ENCODE peak calls at places on chromosome 9, in seven cellular contexts. One of them, this sample, is unnamed.

GRCh38 chr9:89996106-89996505 is 391.3 kb downstream of the GADD45G start:
- DNase-seq in RWPE2: no peak
- DNase-seq in globus pallidus: no peak
- DNase-seq in activated T-helper 9 cell treated with anti-CD3 and anti-CD28 coated beads, Interleukin-2, amount 50 U/mL, for 16 hours: no peak
- DNase-seq in GM19239: no peak
- DNase-seq in stimulated activated naive B cell treated with anti-CD40 and anti-IgM and Interleukin-4, amounts not matched to agents 10 μg/mL and 1 μg/mL and 100 μg/mL, for 72 hours: no peak
- DNase-seq in activated naive CD4-positive, alpha-beta T cell treated with anti-CD3 and anti-CD28 coated beads, Interleukin-2, amount 50 U/mL, for 72 hours: no peak
- DNase-seq in this sample: no peak

GRCh38 chr9:61669352-61669751 is 479.5 kb downstream of the SPATA31A7 start:
- DNase-seq in RWPE2: no peak
- DNase-seq in globus pallidus: no peak
- DNase-seq in activated T-helper 9 cell treated with anti-CD3 and anti-CD28 coated beads, Interleukin-2, amount 50 U/mL, for 16 hours: no peak
- DNase-seq in GM19239: no peak
- DNase-seq in stimulated activated naive B cell treated with anti-CD40 and anti-IgM and Interleukin-4, amounts not matched to agents 10 μg/mL and 1 μg/mL and 100 μg/mL, for 72 hours: no peak
- DNase-seq in activated naive CD4-positive, alpha-beta T cell treated with anti-CD3 and anti-CD28 coated beads, Interleukin-2, amount 50 U/mL, for 72 hours: no peak
- DNase-seq in this sample: no peak

GRCh38 chr9:94108584-94108983 is 24.3 kb downstream of the PTPDC1 start:
- DNase-seq in RWPE2: no peak
- DNase-seq in globus pallidus: peak
- DNase-seq in activated T-helper 9 cell treated with anti-CD3 and anti-CD28 coated beads, Interleukin-2, amount 50 U/mL, for 16 hours: no peak
- DNase-seq in GM19239: no peak
- DNase-seq in stimulated activated naive B cell treated with anti-CD40 and anti-IgM and Interleukin-4, amounts not matched to agents 10 μg/mL and 1 μg/mL and 100 μg/mL, for 72 hours: no peak
- DNase-seq in activated naive CD4-positive, alpha-beta T cell treated with anti-CD3 and anti-CD28 coated beads, Interleukin-2, amount 50 U/mL, for 72 hours: no peak
- DNase-seq in this sample: no peak

GRCh38 chr9:13351768-13352386 is 72.4 kb upstream of the MPDZ start:
- DNase-seq in RWPE2: no peak
- DNase-seq in globus pallidus: peak
- DNase-seq in activated T-helper 9 cell treated with anti-CD3 and anti-CD28 coated beads, Interleukin-2, amount 50 U/mL, for 16 hours: no peak
- DNase-seq in GM19239: no peak
- DNase-seq in stimulated activated naive B cell treated with anti-CD40 and anti-IgM and Interleukin-4, amounts not matched to agents 10 μg/mL and 1 μg/mL and 100 μg/mL, for 72 hours: no peak
- DNase-seq in activated naive CD4-positive, alpha-beta T cell treated with anti-CD3 and anti-CD28 coated beads, Interleukin-2, amount 50 U/mL, for 72 hours: no peak
- DNase-seq in this sample: peak

GRCh38 chr9:135332979-135333748 is 146.4 kb upstream of the PPP1R26 start:
- DNase-seq in RWPE2: peak
- DNase-seq in globus pallidus: no peak
- DNase-seq in activated T-helper 9 cell treated with anti-CD3 and anti-CD28 coated beads, Interleukin-2, amount 50 U/mL, for 16 hours: no peak
- DNase-seq in GM19239: no peak
- DNase-seq in stimulated activated naive B cell treated with anti-CD40 and anti-IgM and Interleukin-4, amounts not matched to agents 10 μg/mL and 1 μg/mL and 100 μg/mL, for 72 hours: no peak
- DNase-seq in activated naive CD4-positive, alpha-beta T cell treated with anti-CD3 and anti-CD28 coated beads, Interleukin-2, amount 50 U/mL, for 72 hours: no peak
- DNase-seq in this sample: no peak

GRCh38 chr9:2158111-2158610 is 143.0 kb downstream of the SMARCA2 start:
- DNase-seq in RWPE2: no peak
- DNase-seq in globus pallidus: peak
- DNase-seq in activated T-helper 9 cell treated with anti-CD3 and anti-CD28 coated beads, Interleukin-2, amount 50 U/mL, for 16 hours: peak
- DNase-seq in GM19239: no peak
- DNase-seq in stimulated activated naive B cell treated with anti-CD40 and anti-IgM and Interleukin-4, amounts not matched to agents 10 μg/mL and 1 μg/mL and 100 μg/mL, for 72 hours: peak
- DNase-seq in activated naive CD4-positive, alpha-beta T cell treated with anti-CD3 and anti-CD28 coated beads, Interleukin-2, amount 50 U/mL, for 72 hours: peak
- DNase-seq in this sample: peak

GRCh38 chr9:128499920-128500319 is 4.6 kb upstream of the GLE1 start:
- DNase-seq in RWPE2: no peak
- DNase-seq in globus pallidus: no peak
- DNase-seq in activated T-helper 9 cell treated with anti-CD3 and anti-CD28 coated beads, Interleukin-2, amount 50 U/mL, for 16 hours: no peak
- DNase-seq in GM19239: no peak
- DNase-seq in stimulated activated naive B cell treated with anti-CD40 and anti-IgM and Interleukin-4, amounts not matched to agents 10 μg/mL and 1 μg/mL and 100 μg/mL, for 72 hours: no peak
- DNase-seq in activated naive CD4-positive, alpha-beta T cell treated with anti-CD3 and anti-CD28 coated beads, Interleukin-2, amount 50 U/mL, for 72 hours: no peak
- DNase-seq in this sample: no peak

GRCh38 chr9:126232461-126232860 is 94.2 kb upstream of the MVB12B start:
- DNase-seq in RWPE2: no peak
- DNase-seq in globus pallidus: no peak
- DNase-seq in activated T-helper 9 cell treated with anti-CD3 and anti-CD28 coated beads, Interleukin-2, amount 50 U/mL, for 16 hours: no peak
- DNase-seq in GM19239: no peak
- DNase-seq in stimulated activated naive B cell treated with anti-CD40 and anti-IgM and Interleukin-4, amounts not matched to agents 10 μg/mL and 1 μg/mL and 100 μg/mL, for 72 hours: no peak
- DNase-seq in activated naive CD4-positive, alpha-beta T cell treated with anti-CD3 and anti-CD28 coated beads, Interleukin-2, amount 50 U/mL, for 72 hours: no peak
- DNase-seq in this sample: no peak

GRCh38 chr9:9560382-9561035 is 1052.3 kb downstream of the PTPRD start:
- DNase-seq in RWPE2: no peak
- DNase-seq in globus pallidus: no peak
- DNase-seq in activated T-helper 9 cell treated with anti-CD3 and anti-CD28 coated beads, Interleukin-2, amount 50 U/mL, for 16 hours: no peak
- DNase-seq in GM19239: no peak
- DNase-seq in stimulated activated naive B cell treated with anti-CD40 and anti-IgM and Interleukin-4, amounts not matched to agents 10 μg/mL and 1 μg/mL and 100 μg/mL, for 72 hours: no peak
- DNase-seq in activated naive CD4-positive, alpha-beta T cell treated with anti-CD3 and anti-CD28 coated beads, Interleukin-2, amount 50 U/mL, for 72 hours: no peak
- DNase-seq in this sample: no peak

GRCh38 chr9:108860354-108860753 is 1.7 kb upstream of the ACTL7A start:
- DNase-seq in RWPE2: no peak
- DNase-seq in globus pallidus: no peak
- DNase-seq in activated T-helper 9 cell treated with anti-CD3 and anti-CD28 coated beads, Interleukin-2, amount 50 U/mL, for 16 hours: no peak
- DNase-seq in GM19239: no peak
- DNase-seq in stimulated activated naive B cell treated with anti-CD40 and anti-IgM and Interleukin-4, amounts not matched to agents 10 μg/mL and 1 μg/mL and 100 μg/mL, for 72 hours: no peak
- DNase-seq in activated naive CD4-positive, alpha-beta T cell treated with anti-CD3 and anti-CD28 coated beads, Interleukin-2, amount 50 U/mL, for 72 hours: no peak
- DNase-seq in this sample: no peak

GRCh38 chr9:98168952-98169488 is 23.4 kb downstream of the CORO2A start:
- DNase-seq in RWPE2: no peak
- DNase-seq in globus pallidus: no peak
- DNase-seq in activated T-helper 9 cell treated with anti-CD3 and anti-CD28 coated beads, Interleukin-2, amount 50 U/mL, for 16 hours: peak
- DNase-seq in GM19239: peak
- DNase-seq in stimulated activated naive B cell treated with anti-CD40 and anti-IgM and Interleukin-4, amounts not matched to agents 10 μg/mL and 1 μg/mL and 100 μg/mL, for 72 hours: no peak
- DNase-seq in activated naive CD4-positive, alpha-beta T cell treated with anti-CD3 and anti-CD28 coated beads, Interleukin-2, amount 50 U/mL, for 72 hours: no peak
- DNase-seq in this sample: no peak

GRCh38 chr9:121309171-121309570 is 41.2 kb downstream of the GSN start:
- DNase-seq in RWPE2: peak
- DNase-seq in globus pallidus: no peak
- DNase-seq in activated T-helper 9 cell treated with anti-CD3 and anti-CD28 coated beads, Interleukin-2, amount 50 U/mL, for 16 hours: no peak
- DNase-seq in GM19239: no peak
- DNase-seq in stimulated activated naive B cell treated with anti-CD40 and anti-IgM and Interleukin-4, amounts not matched to agents 10 μg/mL and 1 μg/mL and 100 μg/mL, for 72 hours: no peak
- DNase-seq in activated naive CD4-positive, alpha-beta T cell treated with anti-CD3 and anti-CD28 coated beads, Interleukin-2, amount 50 U/mL, for 72 hours: no peak
- DNase-seq in this sample: no peak

GRCh38 chr9:19618816-19619215 is 170.0 kb downstream of the SLC24A2 start:
- DNase-seq in RWPE2: no peak
- DNase-seq in globus pallidus: peak
- DNase-seq in activated T-helper 9 cell treated with anti-CD3 and anti-CD28 coated beads, Interleukin-2, amount 50 U/mL, for 16 hours: no peak
- DNase-seq in GM19239: no peak
- DNase-seq in stimulated activated naive B cell treated with anti-CD40 and anti-IgM and Interleukin-4, amounts not matched to agents 10 μg/mL and 1 μg/mL and 100 μg/mL, for 72 hours: no peak
- DNase-seq in activated naive CD4-positive, alpha-beta T cell treated with anti-CD3 and anti-CD28 coated beads, Interleukin-2, amount 50 U/mL, for 72 hours: no peak
- DNase-seq in this sample: no peak

GRCh38 chr9:137303031-137303892 is 1.2 kb upstream of the NRARP start:
- DNase-seq in RWPE2: no peak
- DNase-seq in globus pallidus: no peak
- DNase-seq in activated T-helper 9 cell treated with anti-CD3 and anti-CD28 coated beads, Interleukin-2, amount 50 U/mL, for 16 hours: no peak
- DNase-seq in GM19239: no peak
- DNase-seq in stimulated activated naive B cell treated with anti-CD40 and anti-IgM and Interleukin-4, amounts not matched to agents 10 μg/mL and 1 μg/mL and 100 μg/mL, for 72 hours: no peak
- DNase-seq in activated naive CD4-positive, alpha-beta T cell treated with anti-CD3 and anti-CD28 coated beads, Interleukin-2, amount 50 U/mL, for 72 hours: no peak
- DNase-seq in this sample: no peak

GRCh38 chr9:125867752-125868400 is 120.7 kb downstream of the PBX3 start:
- DNase-seq in RWPE2: no peak
- DNase-seq in globus pallidus: no peak
- DNase-seq in activated T-helper 9 cell treated with anti-CD3 and anti-CD28 coated beads, Interleukin-2, amount 50 U/mL, for 16 hours: no peak
- DNase-seq in GM19239: no peak
- DNase-seq in stimulated activated naive B cell treated with anti-CD40 and anti-IgM and Interleukin-4, amounts not matched to agents 10 μg/mL and 1 μg/mL and 100 μg/mL, for 72 hours: no peak
- DNase-seq in activated naive CD4-positive, alpha-beta T cell treated with anti-CD3 and anti-CD28 coated beads, Interleukin-2, amount 50 U/mL, for 72 hours: no peak
- DNase-seq in this sample: no peak

GRCh38 chr9:25964239-25964638 is 286.0 kb upstream of the TUSC1 start:
- DNase-seq in RWPE2: no peak
- DNase-seq in globus pallidus: peak
- DNase-seq in activated T-helper 9 cell treated with anti-CD3 and anti-CD28 coated beads, Interleukin-2, amount 50 U/mL, for 16 hours: no peak
- DNase-seq in GM19239: no peak
- DNase-seq in stimulated activated naive B cell treated with anti-CD40 and anti-IgM and Interleukin-4, amounts not matched to agents 10 μg/mL and 1 μg/mL and 100 μg/mL, for 72 hours: no peak
- DNase-seq in activated naive CD4-positive, alpha-beta T cell treated with anti-CD3 and anti-CD28 coated beads, Interleukin-2, amount 50 U/mL, for 72 hours: peak
- DNase-seq in this sample: peak

GRCh38 chr9:80951675-80952074 is 737.7 kb downstream of the TLE1 start:
- DNase-seq in RWPE2: no peak
- DNase-seq in globus pallidus: no peak
- DNase-seq in activated T-helper 9 cell treated with anti-CD3 and anti-CD28 coated beads, Interleukin-2, amount 50 U/mL, for 16 hours: no peak
- DNase-seq in GM19239: no peak
- DNase-seq in stimulated activated naive B cell treated with anti-CD40 and anti-IgM and Interleukin-4, amounts not matched to agents 10 μg/mL and 1 μg/mL and 100 μg/mL, for 72 hours: no peak
- DNase-seq in activated naive CD4-positive, alpha-beta T cell treated with anti-CD3 and anti-CD28 coated beads, Interleukin-2, amount 50 U/mL, for 72 hours: no peak
- DNase-seq in this sample: no peak

GRCh38 chr9:25864509-25864908 is 186.3 kb upstream of the TUSC1 start:
- DNase-seq in RWPE2: no peak
- DNase-seq in globus pallidus: no peak
- DNase-seq in activated T-helper 9 cell treated with anti-CD3 and anti-CD28 coated beads, Interleukin-2, amount 50 U/mL, for 16 hours: no peak
- DNase-seq in GM19239: no peak
- DNase-seq in stimulated activated naive B cell treated with anti-CD40 and anti-IgM and Interleukin-4, amounts not matched to agents 10 μg/mL and 1 μg/mL and 100 μg/mL, for 72 hours: no peak
- DNase-seq in activated naive CD4-positive, alpha-beta T cell treated with anti-CD3 and anti-CD28 coated beads, Interleukin-2, amount 50 U/mL, for 72 hours: no peak
- DNase-seq in this sample: no peak

GRCh38 chr9:100038472-100038871 is 60.3 kb downstream of the ERP44 start:
- DNase-seq in RWPE2: no peak
- DNase-seq in globus pallidus: no peak
- DNase-seq in activated T-helper 9 cell treated with anti-CD3 and anti-CD28 coated beads, Interleukin-2, amount 50 U/mL, for 16 hours: no peak
- DNase-seq in GM19239: no peak
- DNase-seq in stimulated activated naive B cell treated with anti-CD40 and anti-IgM and Interleukin-4, amounts not matched to agents 10 μg/mL and 1 μg/mL and 100 μg/mL, for 72 hours: no peak
- DNase-seq in activated naive CD4-positive, alpha-beta T cell treated with anti-CD3 and anti-CD28 coated beads, Interleukin-2, amount 50 U/mL, for 72 hours: no peak
- DNase-seq in this sample: no peak

GRCh38 chr9:83355024-83355444 is 183.2 kb downstream of the FRMD3 start:
- DNase-seq in RWPE2: no peak
- DNase-seq in globus pallidus: no peak
- DNase-seq in activated T-helper 9 cell treated with anti-CD3 and anti-CD28 coated beads, Interleukin-2, amount 50 U/mL, for 16 hours: no peak
- DNase-seq in GM19239: no peak
- DNase-seq in stimulated activated naive B cell treated with anti-CD40 and anti-IgM and Interleukin-4, amounts not matched to agents 10 μg/mL and 1 μg/mL and 100 μg/mL, for 72 hours: no peak
- DNase-seq in activated naive CD4-positive, alpha-beta T cell treated with anti-CD3 and anti-CD28 coated beads, Interleukin-2, amount 50 U/mL, for 72 hours: no peak
- DNase-seq in this sample: no peak

GRCh38 chr9:115115924-115116323 is 2.0 kb downstream of the TNC start:
- DNase-seq in RWPE2: no peak
- DNase-seq in globus pallidus: no peak
- DNase-seq in activated T-helper 9 cell treated with anti-CD3 and anti-CD28 coated beads, Interleukin-2, amount 50 U/mL, for 16 hours: no peak
- DNase-seq in GM19239: no peak
- DNase-seq in stimulated activated naive B cell treated with anti-CD40 and anti-IgM and Interleukin-4, amounts not matched to agents 10 μg/mL and 1 μg/mL and 100 μg/mL, for 72 hours: no peak
- DNase-seq in activated naive CD4-positive, alpha-beta T cell treated with anti-CD3 and anti-CD28 coated beads, Interleukin-2, amount 50 U/mL, for 72 hours: no peak
- DNase-seq in this sample: no peak

GRCh38 chr9:21473236-21473635 is 8.9 kb downstream of the IFNE start:
- DNase-seq in RWPE2: no peak
- DNase-seq in globus pallidus: no peak
- DNase-seq in activated T-helper 9 cell treated with anti-CD3 and anti-CD28 coated beads, Interleukin-2, amount 50 U/mL, for 16 hours: no peak
- DNase-seq in GM19239: no peak
- DNase-seq in stimulated activated naive B cell treated with anti-CD40 and anti-IgM and Interleukin-4, amounts not matched to agents 10 μg/mL and 1 μg/mL and 100 μg/mL, for 72 hours: no peak
- DNase-seq in activated naive CD4-positive, alpha-beta T cell treated with anti-CD3 and anti-CD28 coated beads, Interleukin-2, amount 50 U/mL, for 72 hours: no peak
- DNase-seq in this sample: no peak

GRCh38 chr9:134193912-134194535 is 29.7 kb upstream of the RNU6ATAC start:
- DNase-seq in RWPE2: peak
- DNase-seq in globus pallidus: no peak
- DNase-seq in activated T-helper 9 cell treated with anti-CD3 and anti-CD28 coated beads, Interleukin-2, amount 50 U/mL, for 16 hours: no peak
- DNase-seq in GM19239: no peak
- DNase-seq in stimulated activated naive B cell treated with anti-CD40 and anti-IgM and Interleukin-4, amounts not matched to agents 10 μg/mL and 1 μg/mL and 100 μg/mL, for 72 hours: no peak
- DNase-seq in activated naive CD4-positive, alpha-beta T cell treated with anti-CD3 and anti-CD28 coated beads, Interleukin-2, amount 50 U/mL, for 72 hours: no peak
- DNase-seq in this sample: no peak

GRCh38 chr9:72855321-72855720 is 97.5 kb downstream of the ALDH1A1 start:
- DNase-seq in RWPE2: no peak
- DNase-seq in globus pallidus: no peak
- DNase-seq in activated T-helper 9 cell treated with anti-CD3 and anti-CD28 coated beads, Interleukin-2, amount 50 U/mL, for 16 hours: no peak
- DNase-seq in GM19239: no peak
- DNase-seq in stimulated activated naive B cell treated with anti-CD40 and anti-IgM and Interleukin-4, amounts not matched to agents 10 μg/mL and 1 μg/mL and 100 μg/mL, for 72 hours: no peak
- DNase-seq in activated naive CD4-positive, alpha-beta T cell treated with anti-CD3 and anti-CD28 coated beads, Interleukin-2, amount 50 U/mL, for 72 hours: no peak
- DNase-seq in this sample: no peak

GRCh38 chr9:121133104-121133816 is 58.5 kb downstream of the CNTRL start:
- DNase-seq in RWPE2: peak
- DNase-seq in globus pallidus: no peak
- DNase-seq in activated T-helper 9 cell treated with anti-CD3 and anti-CD28 coated beads, Interleukin-2, amount 50 U/mL, for 16 hours: peak
- DNase-seq in GM19239: no peak
- DNase-seq in stimulated activated naive B cell treated with anti-CD40 and anti-IgM and Interleukin-4, amounts not matched to agents 10 μg/mL and 1 μg/mL and 100 μg/mL, for 72 hours: no peak
- DNase-seq in activated naive CD4-positive, alpha-beta T cell treated with anti-CD3 and anti-CD28 coated beads, Interleukin-2, amount 50 U/mL, for 72 hours: peak
- DNase-seq in this sample: no peak

GRCh38 chr9:95626885-95627558 is 110.3 kb upstream of the PTCH1 start:
- DNase-seq in RWPE2: no peak
- DNase-seq in globus pallidus: no peak
- DNase-seq in activated T-helper 9 cell treated with anti-CD3 and anti-CD28 coated beads, Interleukin-2, amount 50 U/mL, for 16 hours: peak
- DNase-seq in GM19239: no peak
- DNase-seq in stimulated activated naive B cell treated with anti-CD40 and anti-IgM and Interleukin-4, amounts not matched to agents 10 μg/mL and 1 μg/mL and 100 μg/mL, for 72 hours: peak
- DNase-seq in activated naive CD4-positive, alpha-beta T cell treated with anti-CD3 and anti-CD28 coated beads, Interleukin-2, amount 50 U/mL, for 72 hours: peak
- DNase-seq in this sample: no peak

GRCh38 chr9:75454891-75455290 is 366.6 kb downstream of the OSTF1 start:
- DNase-seq in RWPE2: no peak
- DNase-seq in globus pallidus: no peak
- DNase-seq in activated T-helper 9 cell treated with anti-CD3 and anti-CD28 coated beads, Interleukin-2, amount 50 U/mL, for 16 hours: no peak
- DNase-seq in GM19239: no peak
- DNase-seq in stimulated activated naive B cell treated with anti-CD40 and anti-IgM and Interleukin-4, amounts not matched to agents 10 μg/mL and 1 μg/mL and 100 μg/mL, for 72 hours: no peak
- DNase-seq in activated naive CD4-positive, alpha-beta T cell treated with anti-CD3 and anti-CD28 coated beads, Interleukin-2, amount 50 U/mL, for 72 hours: no peak
- DNase-seq in this sample: no peak

GRCh38 chr9:71987471-71988371 is 72.7 kb downstream of the C9orf57 start:
- DNase-seq in RWPE2: no peak
- DNase-seq in globus pallidus: no peak
- DNase-seq in activated T-helper 9 cell treated with anti-CD3 and anti-CD28 coated beads, Interleukin-2, amount 50 U/mL, for 16 hours: no peak
- DNase-seq in GM19239: no peak
- DNase-seq in stimulated activated naive B cell treated with anti-CD40 and anti-IgM and Interleukin-4, amounts not matched to agents 10 μg/mL and 1 μg/mL and 100 μg/mL, for 72 hours: no peak
- DNase-seq in activated naive CD4-positive, alpha-beta T cell treated with anti-CD3 and anti-CD28 coated beads, Interleukin-2, amount 50 U/mL, for 72 hours: no peak
- DNase-seq in this sample: no peak

GRCh38 chr9:68685770-68686169 is 19.3 kb upstream of the PIP5K1B start:
- DNase-seq in RWPE2: no peak
- DNase-seq in globus pallidus: no peak
- DNase-seq in activated T-helper 9 cell treated with anti-CD3 and anti-CD28 coated beads, Interleukin-2, amount 50 U/mL, for 16 hours: no peak
- DNase-seq in GM19239: peak
- DNase-seq in stimulated activated naive B cell treated with anti-CD40 and anti-IgM and Interleukin-4, amounts not matched to agents 10 μg/mL and 1 μg/mL and 100 μg/mL, for 72 hours: peak
- DNase-seq in activated naive CD4-positive, alpha-beta T cell treated with anti-CD3 and anti-CD28 coated beads, Interleukin-2, amount 50 U/mL, for 72 hours: peak
- DNase-seq in this sample: peak

This sample was measured in MM.1S.